ENCODE peak calls at places on chromosomes 7 and 10, in seven cellular contexts. Y, A, T, E, B, X and V are unnamed samples.

GRCh38 chr7:13948019-13948781 is 41.3 kb downstream of the ETV1 start:
- DNase-seq in Y (no peak), A (no peak), T (no peak), E (no peak), B (no peak), X (no peak), V (no peak)

GRCh38 chr7:103752995-103753394 is 236.5 kb downstream of the RELN start:
- DNase-seq in Y (no peak), A (no peak), T (no peak), E (peak), B (no peak), X (no peak), V (no peak)

GRCh38 chr10:79266092-79266491 is 81.2 kb upstream of the PPIF start:
- DNase-seq in Y (no peak), A (no peak), T (no peak), E (no peak), B (no peak), X (no peak), V (no peak)

GRCh38 chr7:113880467-113881040 is 38.3 kb downstream of the PPP1R3A start:
- DNase-seq in Y (no peak), A (no peak), T (no peak), E (no peak), B (no peak), X (no peak), V (no peak)

GRCh38 chr10:110273474-110273873 is 31.2 kb downstream of the SMNDC1 start:
- DNase-seq in Y (no peak), A (peak), T (no peak), E (peak), B (peak), X (peak), V (no peak)

GRCh38 chr7:128422856-128423255 is 13.1 kb upstream of the IMPDH1 start:
- DNase-seq in Y (no peak), A (no peak), T (no peak), E (no peak), B (no peak), X (no peak), V (no peak)

GRCh38 chr7:159112136-159113011 is 32.3 kb downstream of the VIPR2 start:
- DNase-seq in Y (peak), A (no peak), T (no peak), E (no peak), B (no peak), X (no peak), V (no peak)

GRCh38 chr7:116139007-116139406 is 71.3 kb upstream of the TES start:
- DNase-seq in Y (no peak), A (no peak), T (peak), E (no peak), B (no peak), X (no peak), V (no peak)

GRCh38 chr10:58836991-58837390 is 324.3 kb downstream of the BICC1 start:
- DNase-seq in Y (no peak), A (no peak), T (no peak), E (no peak), B (no peak), X (no peak), V (no peak)

GRCh38 chr10:85601526-85601925 is 765.1 kb downstream of the GRID1 start:
- DNase-seq in Y (no peak), A (no peak), T (no peak), E (no peak), B (no peak), X (no peak), V (no peak)